ENCODE peak calls at places on chromosomes 12 and 14, in four cellular contexts. Y, Q, J and I are unnamed samples.
A peak's percentile ranks its signal among the peaks of the same experiment; 100 is the strongest.

GRCh38 chr14:77390188-77390587 is 13.0 kb downstream of the SAMD15 start:
- DNase-seq in J (no peak), Y (no peak), Q (no peak), I (no peak)

GRCh38 chr12:14768823-14769405 is 34.4 kb downstream of the WBP11 start:
- DNase-seq in Q (no peak), J (peak; percentile 37), Y (peak; percentile 10), I (peak; percentile 6)

GRCh38 chr12:118704517-118704916 is 276.8 kb upstream of the SRRM4 start:
- DNase-seq in Q (no peak), J (no peak), Y (no peak), I (no peak)

GRCh38 chr14:22671622-22672021 is 27.5 kb upstream of the OR6J1 start:
- DNase-seq in Q (no peak), J (no peak), Y (no peak), I (no peak)

GRCh38 chr12:46555379-46555778 is 182.8 kb upstream of the SLC38A2 start:
- DNase-seq in J (peak; percentile 93), Y (no peak), Q (peak; percentile 63), I (peak; percentile 36)

GRCh38 chr12:51307655-51308593 is 16.1 kb downstream of the BIN2 start:
- DNase-seq in Y (no peak), Q (peak; percentile 92), J (peak; percentile 71), I (peak; percentile 84)

GRCh38 chr14:77458249-77458950 is 507 bp downstream of the AHSA1 start:
- DNase-seq in Q (peak; percentile 28), J (peak; percentile 43), Y (peak; percentile 2), I (peak; percentile 55)

GRCh38 chr12:98885778-98886177 is 240.7 kb downstream of the APAF1 start:
- DNase-seq in J (no peak), Y (no peak), Q (no peak), I (no peak)

GRCh38 chr14:92724516-92725340 is 23.7 kb downstream of the LGMN start:
- DNase-seq in Q (no peak), Y (no peak), J (no peak), I (no peak)

GRCh38 chr14:89652352-89652751 is 235.3 kb upstream of the FOXN3 start:
- DNase-seq in Q (no peak), J (no peak), Y (no peak), I (no peak)

GRCh38 chr12:131775904-131776889 is 52.0 kb upstream of the MMP17 start:
- DNase-seq in Y (no peak), J (no peak), Q (no peak), I (no peak)

GRCh38 chr12:64550758-64551157 is 59.5 kb upstream of the RASSF3 start:
- DNase-seq in Y (no peak), J (no peak), Q (no peak), I (no peak)

GRCh38 chr14:53847057-53847456 is 109.6 kb downstream of the BMP4 start:
- DNase-seq in Y (no peak), J (no peak), Q (no peak), I (no peak)

GRCh38 chr14:102517412-102518062 is 8.0 kb upstream of the ANKRD9 start:
- DNase-seq in J (no peak), Y (no peak), Q (no peak), I (no peak)

GRCh38 chr12:102811125-102811737 is 105.8 kb downstream of the PAH start:
- DNase-seq in J (peak; percentile 33), Q (no peak), Y (no peak), I (peak; percentile 20)

GRCh38 chr14:97185186-97185585 is 388.0 kb downstream of the VRK1 start:
- DNase-seq in J (no peak), Q (peak; percentile 27), Y (peak; percentile 6), I (no peak)

GRCh38 chr12:17276196-17276595 is 670.2 kb upstream of the LMO3 start:
- DNase-seq in Q (no peak), Y (no peak), J (no peak), I (no peak)

GRCh38 chr12:115541891-115542361 is 735.6 kb downstream of the MED13L start:
- DNase-seq in J (no peak), Y (no peak), Q (no peak), I (peak; percentile 8)

GRCh38 chr12:125683748-125684381 is 618.6 kb downstream of the AACS start:
- DNase-seq in Y (no peak), Q (no peak), J (no peak), I (no peak)

GRCh38 chr12:75361408-75361807 is 26.9 kb downstream of the GLIPR1L1 start:
- DNase-seq in Q (no peak), Y (no peak), J (no peak), I (no peak)

GRCh38 chr14:64005822-64006221 is 153.0 kb downstream of the SYNE2 start:
- DNase-seq in Q (no peak), Y (no peak), J (no peak), I (no peak)

GRCh38 chr12:3289702-3290101 is 201.3 kb upstream of the PRMT8 start:
- DNase-seq in Y (no peak), J (no peak), Q (no peak), I (no peak)

GRCh38 chr14:36313898-36314297 is 6.5 kb downstream of the MBIP start:
- DNase-seq in J (peak; percentile 40), Q (no peak), Y (no peak), I (no peak)

GRCh38 chr14:69708049-69708448 is 58.9 kb upstream of the SRSF5 start:
- DNase-seq in Q (no peak), Y (no peak), J (no peak), I (no peak)

GRCh38 chr12:95088339-95088738 is 14.9 kb upstream of the NR2C1 start:
- DNase-seq in Q (no peak), Y (no peak), J (no peak), I (no peak)

GRCh38 chr14:98408024-98408555 is 863.9 kb downstream of the BCL11B start:
- DNase-seq in J (no peak), Y (no peak), Q (no peak), I (no peak)

GRCh38 chr12:51065530-51065929 is 17.4 kb downstream of the LETMD1 start:
- DNase-seq in Q (no peak), J (no peak), Y (no peak), I (no peak)

GRCh38 chr14:21999400-21999799 is 325.8 kb upstream of the OR4E1 start:
- DNase-seq in J (no peak), Q (no peak), Y (no peak), I (no peak)

GRCh38 chr14:70530417-70530816 is 4.4 kb downstream of the ADAM20 start:
- DNase-seq in Q (no peak), J (no peak), Y (no peak), I (no peak)

GRCh38 chr12:108622425-108622824 is 11.3 kb downstream of the SELPLG start:
- DNase-seq in Q (peak; percentile 47), Y (no peak), J (peak; percentile 61), I (no peak)

GRCh38 chr12:89156862-89157262 is 195.4 kb downstream of the DUSP6 start:
- DNase-seq in Q (peak; percentile 52), J (peak; percentile 51), Y (no peak), I (peak; percentile 49)